ENCODE peak calls at places on chromosomes 16 and 17, in six cellular contexts. One of them, this sample, is unnamed.

GRCh38 chr17:81493198-81494038 is 19.2 kb downstream of the ACTG1 start:
- DNase-seq in IMR-90: no peak
- DNase-seq in fibroblast of pulmonary artery: no peak
- DNase-seq in NCI-H510A treated with DMSO at 0.1 percent for 48 hours: no peak
- DNase-seq in OCI-LY7: no peak
- DNase-seq in stromal cell of bone marrow: no peak
- DNase-seq in this sample: no peak

GRCh38 chr16:25433388-25433787 is 175.7 kb upstream of the ZKSCAN2 start:
- DNase-seq in stromal cell of bone marrow: no peak
- DNase-seq in fibroblast of pulmonary artery: no peak
- DNase-seq in IMR-90: no peak
- DNase-seq in OCI-LY7: no peak
- DNase-seq in NCI-H510A treated with DMSO at 0.1 percent for 48 hours: no peak
- DNase-seq in this sample: no peak

GRCh38 chr17:66152756-66153155 is 39.2 kb downstream of the CEP112 start:
- DNase-seq in NCI-H510A treated with DMSO at 0.1 percent for 48 hours: no peak
- DNase-seq in OCI-LY7: no peak
- DNase-seq in fibroblast of pulmonary artery: peak
- DNase-seq in stromal cell of bone marrow: no peak
- DNase-seq in IMR-90: peak
- DNase-seq in this sample: no peak

GRCh38 chr16:49890876-49891275 is 35.0 kb upstream of the ZNF423 start:
- DNase-seq in fibroblast of pulmonary artery: peak
- DNase-seq in OCI-LY7: peak
- DNase-seq in stromal cell of bone marrow: no peak
- DNase-seq in IMR-90: no peak
- DNase-seq in NCI-H510A treated with DMSO at 0.1 percent for 48 hours: no peak
- DNase-seq in this sample: peak

GRCh38 chr16:71230122-71230845 is at the start of gene HYDIN:
- DNase-seq in fibroblast of pulmonary artery: peak
- DNase-seq in NCI-H510A treated with DMSO at 0.1 percent for 48 hours: peak
- DNase-seq in OCI-LY7: no peak
- DNase-seq in IMR-90: peak
- DNase-seq in stromal cell of bone marrow: peak
- DNase-seq in this sample: peak

GRCh38 chr17:77306048-77306789 is 165.4 kb downstream of the SEC14L1 start:
- DNase-seq in fibroblast of pulmonary artery: no peak
- DNase-seq in OCI-LY7: no peak
- DNase-seq in IMR-90: no peak
- DNase-seq in stromal cell of bone marrow: no peak
- DNase-seq in NCI-H510A treated with DMSO at 0.1 percent for 48 hours: no peak
- DNase-seq in this sample: no peak

GRCh38 chr17:40348136-40348504 is 16.4 kb downstream of the GJD3 start:
- DNase-seq in fibroblast of pulmonary artery: no peak
- DNase-seq in OCI-LY7: no peak
- DNase-seq in stromal cell of bone marrow: no peak
- DNase-seq in NCI-H510A treated with DMSO at 0.1 percent for 48 hours: no peak
- DNase-seq in IMR-90: no peak
- DNase-seq in this sample: no peak

GRCh38 chr17:69607162-69607834 is 192.8 kb downstream of the MAP2K6 start:
- DNase-seq in IMR-90: peak
- DNase-seq in fibroblast of pulmonary artery: peak
- DNase-seq in NCI-H510A treated with DMSO at 0.1 percent for 48 hours: peak
- DNase-seq in OCI-LY7: peak
- DNase-seq in stromal cell of bone marrow: peak
- DNase-seq in this sample: peak

GRCh38 chr17:76458580-76459490 is 5.9 kb upstream of the UBE2O start:
- DNase-seq in stromal cell of bone marrow: no peak
- DNase-seq in fibroblast of pulmonary artery: peak
- DNase-seq in NCI-H510A treated with DMSO at 0.1 percent for 48 hours: peak
- DNase-seq in OCI-LY7: peak
- DNase-seq in IMR-90: peak
- DNase-seq in this sample: peak

GRCh38 chr16:68117884-68118283 is 32.7 kb downstream of the NFATC3 start:
- DNase-seq in IMR-90: no peak
- DNase-seq in NCI-H510A treated with DMSO at 0.1 percent for 48 hours: no peak
- DNase-seq in fibroblast of pulmonary artery: no peak
- DNase-seq in OCI-LY7: no peak
- DNase-seq in stromal cell of bone marrow: no peak
- DNase-seq in this sample: no peak

GRCh38 chr16:84379008-84379730 is 10.8 kb downstream of the ATP2C2 start:
- DNase-seq in stromal cell of bone marrow: no peak
- DNase-seq in IMR-90: no peak
- DNase-seq in fibroblast of pulmonary artery: no peak
- DNase-seq in NCI-H510A treated with DMSO at 0.1 percent for 48 hours: no peak
- DNase-seq in OCI-LY7: no peak
- DNase-seq in this sample: no peak

GRCh38 chr17:6551909-6552768 is 4.2 kb downstream of the PITPNM3 start:
- DNase-seq in stromal cell of bone marrow: no peak
- DNase-seq in NCI-H510A treated with DMSO at 0.1 percent for 48 hours: peak
- DNase-seq in IMR-90: no peak
- DNase-seq in fibroblast of pulmonary artery: no peak
- DNase-seq in OCI-LY7: no peak
- DNase-seq in this sample: no peak

GRCh38 chr16:19095699-19096098 is 18.1 kb upstream of the ITPRIPL2 start:
- DNase-seq in IMR-90: no peak
- DNase-seq in NCI-H510A treated with DMSO at 0.1 percent for 48 hours: no peak
- DNase-seq in stromal cell of bone marrow: no peak
- DNase-seq in OCI-LY7: no peak
- DNase-seq in fibroblast of pulmonary artery: no peak
- DNase-seq in this sample: peak

GRCh38 chr16:78553268-78554044 is 454.0 kb downstream of the WWOX start:
- DNase-seq in stromal cell of bone marrow: no peak
- DNase-seq in fibroblast of pulmonary artery: no peak
- DNase-seq in IMR-90: no peak
- DNase-seq in NCI-H510A treated with DMSO at 0.1 percent for 48 hours: no peak
- DNase-seq in OCI-LY7: no peak
- DNase-seq in this sample: no peak

GRCh38 chr17:65547253-65547670 is 14.2 kb downstream of the AXIN2 start:
- DNase-seq in IMR-90: peak
- DNase-seq in fibroblast of pulmonary artery: no peak
- DNase-seq in NCI-H510A treated with DMSO at 0.1 percent for 48 hours: no peak
- DNase-seq in stromal cell of bone marrow: no peak
- DNase-seq in OCI-LY7: no peak
- DNase-seq in this sample: no peak

GRCh38 chr16:14669776-14670175 is 24.3 kb downstream of the PLA2G10 start:
- DNase-seq in stromal cell of bone marrow: no peak
- DNase-seq in OCI-LY7: no peak
- DNase-seq in IMR-90: no peak
- DNase-seq in fibroblast of pulmonary artery: no peak
- DNase-seq in NCI-H510A treated with DMSO at 0.1 percent for 48 hours: no peak
- DNase-seq in this sample: no peak

GRCh38 chr17:39676198-39676819 is 8.1 kb downstream of the PNMT start:
- DNase-seq in stromal cell of bone marrow: no peak
- DNase-seq in fibroblast of pulmonary artery: no peak
- DNase-seq in NCI-H510A treated with DMSO at 0.1 percent for 48 hours: peak
- DNase-seq in IMR-90: no peak
- DNase-seq in OCI-LY7: peak
- DNase-seq in this sample: no peak

GRCh38 chr17:27622914-27623313 is 8.1 kb upstream of the LGALS9 start:
- DNase-seq in OCI-LY7: no peak
- DNase-seq in stromal cell of bone marrow: no peak
- DNase-seq in NCI-H510A treated with DMSO at 0.1 percent for 48 hours: no peak
- DNase-seq in fibroblast of pulmonary artery: no peak
- DNase-seq in IMR-90: no peak
- DNase-seq in this sample: no peak

GRCh38 chr17:52442350-52442749 is 283.8 kb upstream of the CA10 start:
- DNase-seq in stromal cell of bone marrow: no peak
- DNase-seq in OCI-LY7: no peak
- DNase-seq in NCI-H510A treated with DMSO at 0.1 percent for 48 hours: no peak
- DNase-seq in IMR-90: no peak
- DNase-seq in fibroblast of pulmonary artery: no peak
- DNase-seq in this sample: no peak